ENCODE peak calls at places on chromosomes 3 and 15, in four cellular contexts. Q, S, A and W are unnamed samples.

GRCh38 chr3:110378481-110378880 is 693.1 kb upstream of the NECTIN3 start:
- DNase-seq in Q (no peak), S (no peak), A (no peak), W (no peak)

GRCh38 chr3:113535898-113536297 is 3.5 kb downstream of the SIDT1 start:
- DNase-seq in Q (no peak), A (no peak), S (no peak), W (no peak)

GRCh38 chr3:124669470-124669869 is 60.8 kb upstream of the UMPS start:
- DNase-seq in S (no peak), Q (no peak), A (no peak), W (no peak)

GRCh38 chr15:70172561-70172960 is 74.8 kb upstream of the TLE3 start:
- DNase-seq in S (no peak), Q (no peak), A (no peak), W (no peak)

GRCh38 chr15:97729270-97729669 is 231.2 kb upstream of the ARRDC4 start:
- DNase-seq in A (no peak), S (no peak), Q (no peak), W (no peak)

GRCh38 chr15:38750816-38751215 is 186.2 kb upstream of the RASGRP1 start:
- DNase-seq in Q (no peak), A (no peak), S (no peak), W (no peak)

GRCh38 chr15:35533130-35534110 is 12.5 kb downstream of the DPH6 start:
- DNase-seq in A (no peak), Q (no peak), S (no peak), W (no peak)

GRCh38 chr15:46442196-46442595 is 807.4 kb downstream of the SQOR start:
- DNase-seq in Q (no peak), A (no peak), S (no peak), W (no peak)

GRCh38 chr15:47035756-47036155 is 681.5 kb upstream of the SEMA6D start:
- DNase-seq in A (no peak), Q (no peak), S (no peak), W (no peak)

GRCh38 chr3:151182349-151183079 is 20.5 kb downstream of the GPR171 start:
- DNase-seq in S (no peak), A (no peak), Q (no peak), W (no peak)
- TF ChIP-seq ZNF274 in S (no peak), A (no peak), Q (no peak), W (no peak)

GRCh38 chr3:51389423-51390183 is 1.5 kb upstream of the RBM15B start:
- DNase-seq in S (peak; percentile 42), Q (no peak), A (peak; percentile 73), W (no peak)
- TF ChIP-seq SUZ12 in S (no peak), Q (no peak), A (no peak), W (no peak)

DNA sequence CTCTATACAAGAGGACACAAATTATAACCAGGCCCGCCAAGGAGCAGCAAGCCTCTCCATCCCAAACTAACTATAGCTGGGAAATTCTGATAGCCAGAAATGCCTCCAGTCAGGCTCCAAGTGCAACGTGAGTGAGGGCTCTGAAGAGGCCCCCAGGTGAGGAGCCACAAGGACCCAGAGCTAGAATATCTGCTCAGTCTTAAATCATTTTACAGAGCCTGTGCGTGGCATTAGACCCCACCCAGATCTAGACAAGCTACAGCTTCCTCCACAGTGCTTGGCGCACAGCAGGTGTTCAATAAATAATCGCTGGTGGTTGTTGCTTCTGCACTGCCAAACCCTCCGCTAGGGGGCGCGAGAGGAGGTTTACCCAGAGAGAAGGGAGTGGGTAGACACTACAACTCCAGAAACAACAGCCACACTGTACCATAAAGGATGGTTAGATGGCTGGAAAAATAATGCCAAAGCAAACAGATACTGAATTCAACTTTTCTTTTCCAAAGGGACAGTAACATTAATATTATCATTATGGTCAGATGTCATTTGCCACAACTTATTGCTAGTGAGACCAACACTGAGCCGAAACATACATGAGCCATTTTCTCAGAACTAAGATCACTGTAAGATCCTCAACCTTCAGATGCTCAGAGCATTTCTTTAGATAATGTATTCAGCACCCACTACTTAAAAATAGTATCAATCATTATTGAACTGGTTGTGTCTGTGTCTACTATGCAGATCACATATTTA is 44.5 kb downstream of the ZIC4 start:
- DNase-seq in S (peak; percentile 23), Q (no peak), A (peak; percentile 99), W (no peak)
- H3K4me3 ChIP-seq in S (no peak overlapping the region), Q (no peak overlapping the region), A (peak overlapping the region; percentile 14), W (no peak overlapping the region)

DNA sequence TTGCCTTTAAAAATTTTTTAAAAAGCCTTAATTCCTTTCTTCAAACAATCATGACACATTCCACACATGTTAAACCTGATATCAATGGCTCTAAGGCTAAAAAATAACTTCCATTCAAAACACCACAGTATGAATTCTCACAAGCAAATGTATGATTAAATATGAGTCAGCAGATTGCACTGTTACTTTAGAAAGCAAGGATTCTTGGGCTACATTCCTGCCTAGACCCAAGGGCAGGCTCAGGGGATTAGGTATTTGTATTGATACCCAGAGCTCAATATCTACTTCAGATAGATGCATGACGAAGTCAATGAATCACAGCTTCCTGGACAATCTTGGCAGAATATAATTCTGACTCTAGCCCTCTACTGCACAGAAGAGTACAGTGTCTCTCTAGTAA is 65.7 kb downstream of the RARB start:
- DNase-seq in Q (no peak), A (no peak), S (no peak), W (no peak)
- TF ChIP-seq ZNF274 in Q (no peak), A (peak; percentile 60), S (no peak), W (peak; percentile 73)

DNA sequence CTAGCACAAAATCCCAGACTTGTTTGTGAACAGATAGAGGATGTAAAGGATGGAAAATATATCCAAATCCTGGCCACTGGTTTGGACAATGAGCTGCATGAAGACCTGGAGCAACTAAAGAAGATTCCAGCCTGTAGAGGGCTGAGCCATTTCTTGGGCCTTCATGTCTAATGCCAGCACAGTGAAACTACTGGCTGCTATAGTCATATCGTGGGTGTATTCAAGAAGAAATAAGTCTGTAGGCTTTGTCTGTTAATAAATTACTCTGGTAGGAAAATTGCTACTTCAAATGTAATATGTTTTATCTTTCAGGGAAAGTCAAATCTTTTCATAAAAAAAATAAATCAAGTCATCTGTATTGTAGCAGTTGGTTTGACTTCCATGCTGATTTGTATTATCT is 1109.3 kb downstream of the NSUN3 start:
- DNase-seq in A (no peak), S (no peak), Q (no peak), W (no peak)
- TF ChIP-seq SUZ12 in A (no peak), S (no peak), Q (no peak), W (no peak)

GRCh38 chr15:52789601-52790165 is 453 bp downstream of the ONECUT1 start:
- DNase-seq in S (no peak), A (peak; percentile 67), Q (no peak), W (no peak)

GRCh38 chr15:52789008-52789600 is 1.0 kb downstream of the ONECUT1 start:
- DNase-seq in Q (no peak), A (peak; percentile 55), S (no peak), W (no peak)

GRCh38 chr15:52790166-52790708 is at the start of gene ONECUT1:
- DNase-seq in S (peak; percentile 37), A (peak; percentile 87), Q (no peak), W (no peak)

GRCh38 chr15:52790941-52791751 is 1.0 kb upstream of the ONECUT1 start:
- DNase-seq in Q (no peak), A (peak; percentile 72), S (no peak), W (no peak)

DNA sequence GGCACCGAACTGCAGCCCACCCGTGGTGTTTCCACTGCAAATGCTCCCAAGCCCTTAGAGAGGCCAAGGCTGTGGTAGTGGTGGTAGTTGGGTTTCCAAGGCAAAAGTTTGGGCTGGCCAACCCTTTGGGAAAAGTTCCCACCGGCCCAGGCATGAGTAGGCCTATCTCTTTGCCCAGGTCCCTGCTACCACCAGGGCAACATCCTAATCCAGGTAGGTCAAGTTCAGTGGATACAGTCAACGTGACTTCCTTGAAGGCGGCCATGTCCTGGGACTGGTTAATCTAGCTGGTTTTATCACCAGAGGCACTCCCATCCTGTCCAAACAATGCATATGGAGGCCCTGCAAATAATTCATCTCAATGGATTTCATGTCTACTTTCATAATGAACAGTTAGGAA is 1.6 kb upstream of the ONECUT1 start:
- DNase-seq in Q (no peak), S (no peak), A (no peak), W (no peak)
- H3K4me3 ChIP-seq in Q (no peak overlapping the region), S (no peak overlapping the region), A (no peak overlapping the region), W (no peak overlapping the region)

DNA sequence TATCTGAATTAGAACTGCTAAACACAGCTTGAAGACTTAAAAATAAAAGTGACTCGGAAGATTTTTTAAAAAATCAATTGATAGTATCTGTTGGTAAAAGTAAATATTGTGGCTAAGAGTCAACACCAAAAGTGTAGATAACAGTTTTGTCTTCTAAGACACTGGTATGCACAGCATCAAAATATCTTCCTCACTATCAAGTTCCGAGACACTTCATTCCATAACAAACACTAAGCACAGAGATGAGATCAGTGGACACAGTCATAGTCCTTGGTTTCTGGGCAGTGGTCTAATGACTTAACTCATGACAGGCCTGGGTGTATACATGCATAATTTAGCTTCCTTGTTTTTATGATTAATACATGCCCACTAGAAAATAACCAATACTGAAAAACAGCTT is 63.2 kb downstream of the PXYLP1 start:
- DNase-seq in S (no peak), Q (no peak), A (no peak), W (no peak)
- TF ChIP-seq ZNF274 in S (no peak), Q (no peak), A (no peak), W (no peak)